ENCODE peak calls at places on chromosomes 4 and X, in nine cellular contexts. U is lower leg skin, Y is AG10803, V is tibial artery, O is neural progenitor cell, H is natural killer cell, R is H9, A is cardiac fibroblast, G is epithelial cell of esophagus. M is an unnamed sample.

GRCh38 chrX:132401935-132402334 is 86.9 kb downstream of the MBNL3 start:
- DNase-seq in G (peak), A (no peak), Y (peak), O (no peak), U (no peak), H (no peak), R (no peak), V (no peak), M (no peak)

GRCh38 chr4:155616112-155616511 is 50.5 kb upstream of the GUCY1A1 start:
- DNase-seq in O (no peak), Y (no peak), R (no peak), G (no peak), H (no peak), A (no peak), U (no peak), V (no peak), M (no peak)

GRCh38 chr4:90127223-90127705 is at the start of gene CCSER1:
- DNase-seq in R (peak), G (peak), U (peak), Y (peak), A (peak), O (peak), V (peak), H (peak), M (peak)

GRCh38 chr4:77695769-77696168 is 90.1 kb downstream of the CXCL13 start:
- DNase-seq in A (peak), H (no peak), V (no peak), G (peak), O (no peak), R (no peak), Y (peak), U (no peak), M (no peak)

GRCh38 chrX:51852621-51853020 is 40.8 kb upstream of the MAGED1 start:
- DNase-seq in R (no peak), A (no peak), U (no peak), Y (no peak), G (no peak), V (no peak), O (peak), H (no peak), M (no peak)

GRCh38 chrX:40318796-40319195 is 221.0 kb upstream of the BCOR start:
- DNase-seq in G (no peak), H (no peak), V (no peak), O (no peak), Y (no peak), U (peak), A (no peak), R (no peak), M (no peak)

GRCh38 chr4:186472948-186473347 is 82.4 kb downstream of the MTNR1A start:
- DNase-seq in V (no peak), Y (peak), U (no peak), R (peak), H (no peak), A (peak), O (peak), G (peak), M (no peak)

GRCh38 chrX:24148535-24149345 is 789 bp upstream of the ZFX start:
- DNase-seq in O (no peak), G (no peak), U (peak), V (no peak), A (peak), Y (peak), R (no peak), H (no peak), M (no peak)

GRCh38 chr4:79074040-79074439 is 134.8 kb upstream of the PAQR3 start:
- DNase-seq in U (no peak), V (no peak), H (no peak), R (no peak), G (no peak), O (no peak), A (no peak), Y (no peak), M (no peak)

GRCh38 chr4:155734065-155734464 is 24.8 kb upstream of the GUCY1B1 start:
- DNase-seq in H (no peak), U (no peak), O (no peak), V (no peak), G (no peak), Y (peak), R (no peak), A (peak), M (no peak)

GRCh38 chrX:44980883-44981282 is 107.9 kb downstream of the KDM6A start:
- DNase-seq in U (no peak), V (no peak), O (no peak), G (no peak), Y (no peak), H (no peak), R (no peak), A (no peak), M (no peak)

GRCh38 chrX:362351-362750 is 24.4 kb downstream of the PPP2R3B start:
- DNase-seq in A (no peak), H (no peak), R (no peak), G (no peak), O (no peak), Y (no peak), U (no peak), V (no peak), M (no peak)

GRCh38 chr4:1136028-1136427 is 22.7 kb upstream of the RNF212 start:
- DNase-seq in G (peak), U (peak), R (no peak), H (no peak), Y (no peak), O (no peak), V (no peak), A (peak), M (no peak)

GRCh38 chr4:134089885-134090284 is 111.7 kb downstream of the PABPC4L start:
- DNase-seq in A (no peak), O (no peak), Y (no peak), V (no peak), U (no peak), H (no peak), R (no peak), G (peak), M (no peak)

GRCh38 chrX:40168183-40169015 is 70.6 kb upstream of the BCOR start:
- DNase-seq in Y (no peak), H (no peak), V (no peak), A (no peak), O (peak), R (peak), G (no peak), U (no peak), M (no peak)

GRCh38 chr4:8308144-8308543 is 38.6 kb downstream of the HTRA3 start:
- DNase-seq in U (peak), V (peak), G (no peak), H (no peak), A (no peak), Y (no peak), O (no peak), R (no peak), M (no peak)

GRCh38 chr4:8307126-8307525 is 37.6 kb downstream of the HTRA3 start:
- DNase-seq in U (peak), H (no peak), O (no peak), R (no peak), Y (no peak), V (peak), A (no peak), G (no peak), M (no peak)

GRCh38 chr4:8310306-8310705 is 40.8 kb downstream of the HTRA3 start:
- DNase-seq in O (no peak), V (no peak), H (no peak), R (no peak), Y (no peak), G (no peak), U (peak), A (no peak), M (no peak)

GRCh38 chr4:8307714-8308113 is 38.2 kb downstream of the HTRA3 start:
- DNase-seq in Y (no peak), O (no peak), U (peak), A (no peak), V (peak), R (no peak), G (no peak), H (no peak), M (no peak)

DNA sequence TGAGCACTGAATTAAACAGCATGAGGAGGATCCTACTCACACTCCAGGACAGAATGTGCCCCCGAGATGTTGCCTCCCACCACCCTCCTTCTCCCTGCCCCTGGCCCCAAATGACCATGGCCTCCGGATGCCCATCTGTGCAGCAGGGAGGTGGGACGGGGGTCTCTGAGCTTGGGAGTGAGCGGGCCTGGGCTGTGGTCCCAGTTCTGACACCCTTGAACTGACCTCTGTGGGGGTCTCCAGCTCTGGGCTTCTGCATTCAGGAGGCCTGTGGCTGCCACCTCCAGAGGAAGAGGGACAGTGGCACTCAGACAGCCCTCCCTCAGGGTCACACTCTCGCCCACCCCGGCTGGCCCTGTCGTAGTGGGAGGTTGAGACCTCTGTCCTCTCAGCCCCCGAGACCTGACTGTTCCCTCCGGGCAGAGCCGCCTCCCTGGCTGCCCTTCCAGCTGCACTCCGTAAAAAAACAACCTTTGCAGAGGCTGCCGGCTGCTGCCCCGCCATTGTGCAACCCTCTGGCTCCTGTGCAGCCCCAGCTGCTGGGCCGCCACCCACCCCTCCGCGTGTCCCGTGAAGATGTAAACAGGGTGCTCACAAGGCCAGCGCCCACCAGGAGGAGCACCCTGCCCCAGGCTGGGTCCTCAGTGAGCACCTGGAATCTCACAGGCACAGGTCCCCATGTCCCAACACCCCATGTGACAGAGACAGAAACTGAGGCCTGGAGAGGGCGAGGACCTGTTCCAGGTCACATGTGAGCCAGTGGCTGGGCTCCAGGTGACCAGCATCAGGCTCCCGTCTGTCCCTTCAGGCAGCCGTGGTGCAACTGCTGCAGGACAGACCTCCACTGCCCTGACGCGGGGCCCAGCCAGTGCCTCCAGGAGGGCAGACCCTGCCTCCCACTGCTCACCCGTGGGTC is 39.6 kb downstream of the HTRA3 start:
- DNase-seq in H (no peak), A (peak), R (no peak), G (no peak), Y (peak), O (no peak), V (peak), U (peak), M (no peak)
- TF ChIP-seq CTCF in H (no peak), A (no peak), R (peak), G (no peak), Y (peak), O (no peak), V (no peak), U (no peak), M (no peak)

GRCh38 chr4:177547985-177548384 is 105.7 kb upstream of the AGA start:
- DNase-seq in H (no peak), V (no peak), R (no peak), U (no peak), G (no peak), Y (no peak), A (peak), O (no peak), M (no peak)

DNA sequence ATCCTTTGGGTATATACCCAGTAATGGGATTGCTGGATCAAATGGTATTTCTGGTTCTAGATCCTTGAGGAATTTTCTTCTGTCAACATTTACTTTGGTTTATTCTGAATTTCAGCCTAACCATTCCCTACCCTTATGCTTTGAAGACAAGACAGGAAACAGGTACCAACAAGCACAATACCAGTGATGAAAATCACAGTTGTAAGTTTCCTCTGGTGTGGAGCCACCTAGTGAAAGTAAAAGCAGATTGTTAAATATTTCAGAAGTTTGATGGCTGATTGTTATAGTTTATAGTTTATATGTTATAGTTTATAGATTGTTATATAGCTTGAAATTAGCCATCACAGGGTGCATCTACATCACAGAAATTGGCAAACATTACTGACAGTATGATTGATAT is 104.5 kb upstream of the AGA start:
- DNase-seq in G (peak), V (no peak), H (no peak), R (no peak), A (peak), U (no peak), Y (no peak), O (no peak), M (no peak)
- TF ChIP-seq CTCF in G (peak), V (no peak), H (no peak), R (no peak), A (no peak), U (no peak), Y (peak), O (no peak), M (no peak)

GRCh38 chr4:180784940-180785339 is 1458.3 kb upstream of the TENM3 start:
- DNase-seq in R (no peak), A (no peak), Y (no peak), U (no peak), O (peak), V (no peak), G (no peak), H (no peak), M (no peak)
- TF ChIP-seq CTCF in R (no peak), A (no peak), Y (no peak), U (no peak), O (no peak), V (no peak), G (no peak), H (no peak), M (no peak)

GRCh38 chr4:8587469-8588195 is 4.9 kb upstream of the CPZ start:
- DNase-seq in U (no peak), V (no peak), A (no peak), O (no peak), H (no peak), G (no peak), Y (no peak), R (no peak), M (no peak)

GRCh38 chr4:8585721-8586161 is 5.5 kb downstream of the GPR78 start:
- DNase-seq in G (no peak), A (no peak), R (no peak), Y (no peak), U (no peak), O (no peak), H (no peak), V (no peak), M (no peak)

GRCh38 chr4:8588196-8588470 is 4.4 kb upstream of the CPZ start:
- DNase-seq in R (no peak), O (no peak), A (no peak), V (no peak), U (no peak), Y (no peak), G (no peak), H (no peak), M (no peak)

GRCh38 chr4:8586246-8586645 is 6.1 kb downstream of the GPR78 start:
- DNase-seq in U (no peak), A (no peak), V (no peak), O (no peak), H (no peak), G (no peak), Y (no peak), R (no peak), M (no peak)

DNA sequence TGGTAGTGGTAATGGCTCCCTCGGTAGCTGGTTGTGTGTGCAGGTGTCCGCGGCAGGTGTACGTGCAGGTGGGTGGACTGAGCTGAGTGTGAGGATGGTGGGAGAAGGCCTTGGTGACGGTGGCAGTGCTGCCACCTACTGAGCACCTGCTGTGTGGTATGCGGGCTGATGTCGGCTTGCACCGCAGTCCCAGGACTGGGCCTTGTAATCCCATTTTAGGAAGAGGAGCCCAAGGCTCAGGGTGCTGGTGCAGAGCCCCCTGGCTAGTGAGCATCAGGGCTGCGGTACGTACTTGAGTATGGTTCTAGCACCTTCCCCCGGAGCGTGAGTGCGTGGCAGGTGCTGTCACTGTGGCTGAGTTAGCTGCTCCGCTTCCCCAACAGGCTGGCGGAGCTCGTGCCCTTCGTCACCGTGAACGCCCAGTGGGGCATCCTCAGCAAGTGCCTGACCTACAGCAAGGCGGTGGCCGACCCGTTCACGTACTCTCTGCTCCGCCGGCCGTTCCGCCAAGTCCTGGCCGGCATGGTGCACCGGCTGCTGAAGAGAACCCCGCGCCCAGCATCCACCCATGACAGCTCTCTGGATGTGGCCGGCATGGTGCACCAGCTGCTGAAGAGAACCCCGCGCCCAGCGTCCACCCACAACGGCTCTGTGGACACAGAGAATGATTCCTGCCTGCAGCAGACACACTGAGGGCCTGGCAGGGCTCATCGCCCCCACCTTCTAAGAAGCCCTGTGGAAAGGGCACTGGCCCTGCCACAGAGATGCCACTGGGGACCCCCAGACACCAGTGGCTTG is 5.7 kb upstream of the CPZ start:
- DNase-seq in A (no peak), G (no peak), O (no peak), H (no peak), V (no peak), Y (no peak), R (no peak), U (no peak), M (no peak)
- TF ChIP-seq CTCF in A (no peak), G (peak), O (peak), H (no peak), V (no peak), Y (no peak), R (peak), U (no peak), M (no peak)

GRCh38 chr4:5821665-5822358 is 71.1 kb downstream of the CRMP1 start:
- DNase-seq in A (no peak), R (peak), H (no peak), O (peak), Y (no peak), V (no peak), U (no peak), G (no peak), M (no peak)
- TF ChIP-seq CTCF in A (peak), R (peak), H (peak), O (peak), Y (peak), V (peak), U (no peak), G (peak), M (no peak)

GRCh38 chr4:109410226-109410625 is 23.4 kb upstream of the SEC24B start:
- DNase-seq in A (no peak), V (no peak), R (no peak), G (peak), H (no peak), Y (no peak), O (no peak), U (no peak), M (no peak)
- TF ChIP-seq CTCF in A (no peak), V (no peak), R (no peak), G (no peak), H (no peak), Y (no peak), O (no peak), U (no peak), M (no peak)